ENCODE peak calls at places on chromosomes 3 and 15, in four cellular contexts. C, K, A and L are unnamed samples.

GRCh38 chr15:101170568-101171350 is 81.1 kb downstream of the CHSY1 start:
- DNase-seq in A (peak; percentile 58), K (no peak), C (no peak), L (no peak)

GRCh38 chr3:13009946-13010315 is 63.3 kb downstream of the IQSEC1 start:
- DNase-seq in A (no peak), K (no peak), C (no peak), L (no peak)

GRCh38 chr15:100350434-100351226 is 8.9 kb upstream of the ADAMTS17 start:
- DNase-seq in K (no peak), A (peak; percentile 79), C (no peak), L (no peak)

GRCh38 chr15:50232791-50233190 is 32.7 kb downstream of the HDC start:
- DNase-seq in A (no peak), C (no peak), K (no peak), L (no peak)

GRCh38 chr3:197953881-197954280 is 3.9 kb downstream of the RPL35A start:
- DNase-seq in K (no peak), C (no peak), A (peak; percentile 34), L (no peak)

GRCh38 chr3:31534036-31534435 is 1.3 kb downstream of the STT3B start:
- DNase-seq in C (no peak), K (no peak), A (peak; percentile 14), L (no peak)

GRCh38 chr3:27720899-27721716 is 1.0 kb downstream of the EOMES start:
- DNase-seq in C (no peak), A (peak; percentile 13), K (no peak), L (no peak)

GRCh38 chr3:60079076-60079475 is 1029.3 kb upstream of the CFAP20DC start:
- DNase-seq in K (no peak), C (peak; percentile 12), A (no peak), L (no peak)

GRCh38 chr3:110749006-110749405 is 322.6 kb upstream of the NECTIN3 start:
- DNase-seq in K (no peak), A (no peak), C (no peak), L (no peak)

GRCh38 chr3:180011927-180012326 is 24.8 kb downstream of the PEX5L start:
- DNase-seq in K (no peak), C (no peak), A (no peak), L (no peak)

GRCh38 chr3:42690766-42691680 is 5.7 kb downstream of the KLHL40 start:
- DNase-seq in C (no peak), A (no peak), K (no peak), L (no peak)

GRCh38 chr15:51796777-51797474 is 32.5 kb upstream of the TMOD3 start:
- DNase-seq in C (no peak), K (no peak), A (peak; percentile 38), L (no peak)

GRCh38 chr15:40902605-40903561 is 8.6 kb downstream of the VPS18 start:
- DNase-seq in A (peak; percentile 36), C (no peak), K (no peak), L (no peak)

GRCh38 chr3:138202945-138203701 is 16.0 kb downstream of the ARMC8 start:
- DNase-seq in A (no peak), K (no peak), C (no peak), L (no peak)

GRCh38 chr3:50008931-50009330 is 69.0 kb downstream of the RBM6 start:
- DNase-seq in K (no peak), C (no peak), A (peak; percentile 65), L (no peak)

GRCh38 chr3:27422617-27423016 is 53.4 kb upstream of the NEK10 start:
- DNase-seq in A (no peak), C (no peak), K (no peak), L (no peak)

GRCh38 chr3:158532099-158532734 is 38.8 kb upstream of the MLF1 start:
- DNase-seq in A (peak; percentile 70), K (no peak), C (no peak), L (no peak)

GRCh38 chr3:113231827-113232253 is 20.5 kb downstream of the BOC start:
- DNase-seq in K (no peak), C (no peak), A (peak; percentile 89), L (no peak)

GRCh38 chr3:60720696-60721228 is 530.5 kb downstream of the FHIT start:
- DNase-seq in A (no peak), K (no peak), C (no peak), L (no peak)

GRCh38 chr15:37135225-37135624 is 34.9 kb upstream of the MEIS2 start:
- DNase-seq in K (no peak), C (no peak), A (peak; percentile 15), L (no peak)

GRCh38 chr3:143627336-143627735 is 220.9 kb downstream of the SLC9A9 start:
- DNase-seq in A (peak; percentile 74), C (peak; percentile 5), K (no peak), L (no peak)

GRCh38 chr3:9213019-9213646 is 36.3 kb downstream of the SRGAP3 start:
- DNase-seq in A (no peak), K (no peak), C (no peak), L (no peak)